ENCODE peak calls at places on chromosomes 6 and 20, in six cellular contexts. I, L, R, Z, O and P are unnamed samples. For H3K4me1 and H3K9me3, the result is how much of the 10 kb centered on the place peaks cover.

GRCh38 chr6:108760158-108761050 is 87.8 kb upstream of the ARMC2 start:
- DNase-seq in I (peak), L (no peak), R (no peak), Z (no peak), O (no peak), P (no peak)

GRCh38 chr20:9912858-9913434 is 74.1 kb upstream of the PAK5 start:
- DNase-seq in I (peak), L (peak), R (peak), Z (peak), O (peak), P (peak)

GRCh38 chr6:30238178-30238795 is 25.1 kb upstream of the TRIM26 start:
- DNase-seq in I (peak), L (peak), R (peak), Z (peak), O (peak), P (no peak)

GRCh38 chr6:137806914-137807682 is 60.0 kb upstream of the TNFAIP3 start:
- DNase-seq in I (no peak), L (no peak), R (no peak), Z (no peak), O (no peak), P (no peak)

GRCh38 chr6:128538763-128539162 is 18.4 kb upstream of the PTPRK start:
- DNase-seq in I (no peak), L (no peak), R (no peak), Z (no peak), O (no peak), P (no peak)

GRCh38 chr6:87919001-87919400 is 128.6 kb upstream of the SPACA1 start:
- DNase-seq in I (no peak), L (no peak), R (no peak), Z (no peak), O (no peak), P (no peak)

GRCh38 chr20:23245553-23246128 is 105.0 kb upstream of the NXT1 start:
- DNase-seq in I (peak), L (peak), R (peak), Z (no peak), O (no peak), P (no peak)

GRCh38 chr6:27295301-27296079 is 16.6 kb downstream of the POM121L2 start:
- DNase-seq in I (peak), L (no peak), R (peak), Z (no peak), O (peak), P (peak)

GRCh38 chr20:2101057-2101934 is at the start of gene STK35:
- DNase-seq in I (no peak), L (peak), R (peak), Z (no peak), O (peak), P (peak)

GRCh38 chr6:27332692-27333641 is 20.9 kb upstream of the POM121L2 start:
- DNase-seq in I (peak), L (peak), R (peak), Z (peak), O (peak), P (peak)

GRCh38 chr20:54382419-54382818 is 93.0 kb upstream of the DOK5 start:
- DNase-seq in I (no peak), L (no peak), R (no peak), Z (no peak), O (no peak), P (no peak)

GRCh38 chr20:57498425-57499400 is 26.2 kb downstream of the CTCFL start:
- DNase-seq in I (peak), L (no peak), R (peak), Z (peak), O (peak), P (no peak)

GRCh38 chr6:36387440-36388303 is at the start of gene ETV7:
- DNase-seq in I (peak), L (peak), R (no peak), Z (peak), O (no peak), P (no peak)

GRCh38 chr20:57664476-57664875 is 44.2 kb upstream of the ZBP1 start:
- DNase-seq in I (no peak), L (no peak), R (no peak), Z (no peak), O (no peak), P (no peak)

GRCh38 chr6:84882768-84883766 is 118.7 kb upstream of the TBX18 start:
- DNase-seq in I (no peak), L (no peak), R (peak), Z (no peak), O (no peak), P (no peak)

GRCh38 chr6:65259080-65259479 is 447.9 kb downstream of the EYS start:
- DNase-seq in I (peak), L (no peak), R (peak), Z (no peak), O (no peak), P (peak)

GRCh38 chr6:147141690-147142308 is 62.4 kb upstream of the STXBP5 start:
- DNase-seq in I (no peak), L (no peak), R (peak), Z (no peak), O (no peak), P (no peak)

GRCh38 chr6:113187671-113188070 is 669.5 kb upstream of the MARCKS start:
- DNase-seq in I (no peak), L (no peak), R (no peak), Z (no peak), O (no peak), P (no peak)

GRCh38 chr6:44116643-44117382 is 10.4 kb downstream of the MRPL14 start:
- DNase-seq in I (peak), L (no peak), R (no peak), Z (no peak), O (no peak), P (no peak)

GRCh38 chr6:53311586-53311935 is 37.2 kb downstream of the ELOVL5 start:
- DNase-seq in I (no peak), L (no peak), R (no peak), Z (no peak), O (no peak), P (no peak)

GRCh38 chr20:38342196-38342595 is 4.1 kb upstream of the LBP start:
- DNase-seq in I (no peak), L (no peak), R (no peak), Z (no peak), O (no peak), P (no peak)

GRCh38 chr6:150189176-150189575 is 46.3 kb downstream of the PPP1R14C start:
- DNase-seq in I (no peak), L (peak), R (no peak), Z (no peak), O (no peak), P (no peak)

GRCh38 chr20:58621906-58622548 is 29.1 kb upstream of the STX16 start:
- DNase-seq in I (no peak), L (no peak), R (peak), Z (no peak), O (peak), P (no peak)

GRCh38 chr6:137699036-137699683 is 167.9 kb upstream of the TNFAIP3 start:
- DNase-seq in I (no peak), L (no peak), R (no peak), Z (no peak), O (no peak), P (no peak)

GRCh38 chr6:44277763-44278162 is 7.5 kb downstream of the TMEM151B start:
- DNase-seq in I (no peak), L (no peak), R (no peak), Z (no peak), O (no peak), P (no peak)

GRCh38 chr20:59222982-59223610 is 59.5 kb downstream of the ZNF831 start:
- DNase-seq in I (peak), L (peak), R (peak), Z (no peak), O (no peak), P (no peak)

GRCh38 chr6:154651656-154652055 is 81.6 kb upstream of the SCAF8 start:
- DNase-seq in I (no peak), L (no peak), R (no peak), Z (no peak), O (no peak), P (no peak)

GRCh38 chr20:58870293-58871014 is 17.9 kb downstream of the GNAS start:
- DNase-seq in I (peak), L (peak), R (peak), Z (peak), O (no peak), P (peak)

GRCh38 chr6:144158133-144158532 is 7.8 kb downstream of the STX11 start:
- DNase-seq in I (peak), L (no peak), R (peak), Z (no peak), O (no peak), P (peak)

GRCh38 chr20:12528591-12529041 is 480.2 kb upstream of the SPTLC3 start:
- DNase-seq in I (no peak), L (no peak), R (no peak), Z (no peak), O (no peak), P (no peak)

GRCh38 chr6:130970839-130971410 is 92.1 kb downstream of the EPB41L2 start:
- DNase-seq in I (no peak), L (no peak), R (no peak), Z (no peak), O (no peak), P (no peak)

GRCh38 chr6:130967502-130968469 is 95.3 kb downstream of the EPB41L2 start:
- DNase-seq in I (no peak), L (no peak), R (no peak), Z (no peak), O (no peak), P (no peak)

GRCh38 chr6:130971504-130971903 is 91.5 kb downstream of the EPB41L2 start:
- DNase-seq in I (no peak), L (no peak), R (no peak), Z (no peak), O (no peak), P (no peak)

GRCh38 chr6:130968486-130968885 is 94.6 kb downstream of the EPB41L2 start:
- DNase-seq in I (no peak), L (no peak), R (no peak), Z (no peak), O (no peak), P (no peak)

DNA sequence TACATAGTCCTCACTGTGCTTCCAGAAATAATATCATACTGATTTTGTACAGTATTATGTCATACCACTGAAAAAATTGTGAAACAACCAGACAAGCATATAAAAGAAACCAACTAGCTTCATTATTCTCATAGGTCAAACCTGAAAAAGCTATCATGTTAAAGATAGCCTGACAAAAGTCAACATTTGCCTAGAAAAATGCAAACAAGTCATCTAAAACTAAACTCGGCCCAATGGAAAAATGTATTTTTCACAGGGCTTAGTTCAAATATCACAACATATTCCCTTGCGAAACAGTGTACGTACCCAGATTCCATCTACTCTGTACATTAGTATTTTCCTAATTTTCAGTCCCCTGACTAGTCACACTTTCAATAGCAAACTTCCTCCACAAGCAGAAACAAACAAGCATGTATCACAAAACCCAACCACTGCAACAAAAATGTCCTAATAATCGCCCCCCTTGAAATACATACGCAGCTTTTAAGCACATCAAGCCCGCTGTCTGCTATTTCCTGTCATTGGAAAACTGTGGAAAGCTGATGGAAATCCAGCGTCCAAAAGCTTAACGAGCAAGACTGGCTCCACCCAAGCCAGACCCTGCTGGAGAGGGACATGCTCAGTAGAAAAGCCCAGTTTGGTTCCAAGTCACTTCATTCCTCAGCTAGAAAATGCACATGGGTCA is 93.1 kb downstream of the EPB41L2 start:
- DNase-seq in I (peak), L (no peak), R (peak), Z (no peak), O (no peak), P (no peak)
- H3K4me3 ChIP-seq in I (no peak), L (no peak), R (no peak), Z (no peak), O (no peak), P (no peak)

DNA sequence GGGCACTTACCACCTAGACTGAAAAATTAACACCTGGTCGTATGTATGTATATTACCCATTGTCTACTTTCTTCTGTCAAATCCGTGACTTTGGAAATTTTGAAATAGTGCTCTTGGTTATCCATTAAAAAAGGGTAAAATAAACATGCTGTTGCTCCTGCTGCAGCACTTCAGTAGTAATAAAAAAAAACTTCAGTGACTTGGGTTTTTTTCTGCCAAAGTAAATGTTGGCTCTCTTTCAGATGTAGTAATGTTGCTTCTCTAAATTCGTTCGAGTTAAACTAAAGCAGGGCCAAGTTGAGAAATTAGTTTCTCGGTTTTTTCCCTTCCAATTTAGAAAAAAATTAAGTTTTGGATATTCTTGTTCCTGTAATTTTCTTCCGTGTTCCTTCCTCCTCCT is 34.2 kb downstream of the JARID2 start:
- DNase-seq in I (peak), L (no peak), R (no peak), Z (no peak), O (no peak), P (no peak)
- H3K4me1 ChIP-seq in I (under half), L (under half), R (half or more), Z (under half), O (under half), P (under half)

GRCh38 chr6:166488701-166489100 is 97.8 kb downstream of the RAMACL start:
- DNase-seq in I (no peak), L (no peak), R (no peak), Z (no peak), O (no peak), P (no peak)
- H3K9me3 ChIP-seq in I (under half), L (under half), R (under half), Z (under half), O (under half), P (under half)

GRCh38 chr6:119161450-119161849 is 83.0 kb upstream of the FAM184A start:
- DNase-seq in I (peak), L (no peak), R (no peak), Z (no peak), O (no peak), P (no peak)

GRCh38 chr6:119166024-119166782 is 87.7 kb upstream of the FAM184A start:
- DNase-seq in I (no peak), L (no peak), R (no peak), Z (no peak), O (no peak), P (no peak)

GRCh38 chr6:119163006-119163405 is 84.5 kb upstream of the FAM184A start:
- DNase-seq in I (no peak), L (no peak), R (no peak), Z (no peak), O (no peak), P (no peak)

GRCh38 chr6:119160911-119161310 is 82.4 kb upstream of the FAM184A start:
- DNase-seq in I (no peak), L (no peak), R (no peak), Z (no peak), O (no peak), P (no peak)

DNA sequence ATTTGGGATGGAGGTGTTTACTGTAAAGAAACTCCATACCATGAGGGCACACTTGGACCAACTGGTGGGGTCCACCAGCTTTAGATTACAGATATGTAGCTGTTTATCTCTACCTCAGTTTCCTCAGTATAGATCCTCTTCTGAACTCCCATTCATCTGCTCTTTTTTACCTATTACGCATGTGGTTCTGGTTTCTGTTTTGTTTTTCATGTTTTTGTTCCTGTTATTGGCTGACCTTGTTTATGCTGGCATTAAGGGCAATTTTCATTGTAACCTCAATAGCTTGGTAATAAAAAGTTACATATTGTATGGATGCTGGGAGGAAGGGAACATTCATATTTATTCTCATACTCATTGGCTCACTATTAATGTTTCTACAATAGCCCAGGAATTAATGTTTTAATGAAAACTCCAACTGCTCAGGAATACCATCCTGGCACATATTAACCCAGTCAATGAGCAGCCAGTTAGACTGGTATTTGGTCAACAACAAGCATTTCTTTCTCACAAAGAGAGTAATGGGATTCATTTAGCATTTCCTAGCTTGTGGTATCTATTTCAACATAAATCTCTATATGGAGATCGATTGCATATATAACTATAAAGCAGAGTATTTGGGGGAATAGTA is 83.8 kb upstream of the FAM184A start:
- DNase-seq in I (no peak), L (no peak), R (no peak), Z (no peak), O (no peak), P (no peak)
- H3K4me3 ChIP-seq in I (no peak), L (no peak), R (no peak), Z (no peak), O (no peak), P (no peak)

GRCh38 chr6:148332088-148332487 is 10.6 kb upstream of the SASH1 start:
- DNase-seq in I (peak), L (no peak), R (no peak), Z (no peak), O (no peak), P (no peak)

GRCh38 chr6:148335582-148335981 is 7.1 kb upstream of the SASH1 start:
- DNase-seq in I (peak), L (no peak), R (peak), Z (no peak), O (no peak), P (no peak)

GRCh38 chr6:148339766-148340165 is 2.9 kb upstream of the SASH1 start:
- DNase-seq in I (no peak), L (no peak), R (no peak), Z (no peak), O (no peak), P (no peak)

GRCh38 chr6:148340586-148341297 is 1.9 kb upstream of the SASH1 start:
- DNase-seq in I (no peak), L (no peak), R (no peak), Z (no peak), O (no peak), P (no peak)

GRCh38 chr6:148336901-148337300 is 5.7 kb upstream of the SASH1 start:
- DNase-seq in I (no peak), L (no peak), R (no peak), Z (no peak), O (no peak), P (no peak)
- H3K4me1 ChIP-seq in I (under half), L (under half), R (under half), Z (under half), O (under half), P (under half)

DNA sequence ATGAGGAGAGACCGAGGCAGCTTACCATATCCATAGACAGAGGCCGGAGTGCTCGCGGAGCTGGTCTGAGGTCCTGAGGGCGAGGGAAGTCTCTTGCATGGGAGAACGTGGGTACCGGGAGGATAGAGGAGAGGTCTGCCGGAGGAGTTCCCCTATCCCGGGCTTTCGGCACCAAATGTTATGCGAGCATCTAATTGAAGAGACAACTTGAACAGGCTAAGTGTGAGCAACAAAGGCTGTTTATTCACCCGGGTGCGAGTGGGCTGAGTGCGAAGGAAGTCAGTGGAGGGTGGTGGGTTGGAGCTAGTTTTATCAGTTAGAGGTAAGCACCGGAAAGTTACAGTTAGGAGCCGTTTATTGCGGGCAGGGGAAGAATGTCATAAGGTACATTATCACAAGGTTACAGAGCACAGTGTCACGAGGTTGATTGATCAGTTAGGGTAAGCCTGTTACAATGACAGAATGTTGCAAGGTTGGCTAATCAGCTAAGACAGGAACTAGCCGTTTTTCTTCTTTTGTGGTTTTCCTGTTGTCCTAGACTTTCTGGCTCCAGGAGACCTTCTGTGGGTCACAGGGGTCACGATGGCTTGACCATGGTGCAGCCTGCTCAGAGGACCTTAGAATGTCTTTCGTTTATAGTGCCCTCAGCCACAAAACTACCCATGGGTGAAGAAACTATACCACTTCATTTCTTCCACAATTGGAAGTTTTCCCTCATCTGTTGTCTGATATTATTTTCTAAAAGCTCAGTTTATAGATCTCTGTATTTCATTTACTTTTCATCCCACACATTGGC is 746.0 kb upstream of the ADGRB3 start:
- DNase-seq in I (no peak), L (no peak), R (no peak), Z (no peak), O (no peak), P (no peak)
- H3K9me3 ChIP-seq in I (under half), L (under half), R (under half), Z (under half), O (under half), P (under half)